ENCODE peak calls at places on chromosome 11, in seven cellular contexts. X is activated gamma-delta T cell treated with Interleukin-2 at 50 U/mL for 16 hours; E is endothelial cell; W is central memory CD4-positive, alpha-beta T cell; D is CD8-positive, alpha-beta memory T cell; Z is NCI-H1930; V is suprapubic skin. A is an unnamed sample.
A peak's percentile ranks its signal among the peaks of the same experiment; 100 is the strongest.

GRCh38 chr11:32088117-32088941 is 2.5 kb upstream of the RCN1 start:
- DNase-seq in X (no peak), E (no peak), W (no peak), D (no peak), Z (no peak), V (no peak), A (no peak)

GRCh38 chr11:72413914-72414628 is 20.3 kb downstream of the CLPB start:
- DNase-seq in X (peak; percentile 67), E (peak; percentile 80), W (peak; percentile 54), D (peak; percentile 63), Z (peak; percentile 68), V (peak; percentile 90), A (peak; percentile 71)

GRCh38 chr11:65854871-65855837 is 2.8 kb downstream of the CFL1 start:
- DNase-seq in X (no peak), E (no peak), W (no peak), D (no peak), Z (no peak), V (no peak), A (no peak)

GRCh38 chr11:130139401-130139800 is 20.2 kb upstream of the ST14 start:
- DNase-seq in X (no peak), E (no peak), W (no peak), D (no peak), Z (no peak), V (no peak), A (no peak)

GRCh38 chr11:79973701-79974626 is 533.1 kb upstream of the TENM4 start:
- DNase-seq in X (no peak), E (no peak), W (no peak), D (no peak), Z (no peak), V (no peak), A (no peak)

GRCh38 chr11:119166368-119167076 is 2.0 kb upstream of the NLRX1 start:
- DNase-seq in X (no peak), E (no peak), W (no peak), D (no peak), Z (no peak), V (no peak), A (no peak)

GRCh38 chr11:120659076-120659475 is 147.5 kb downstream of the GRIK4 start:
- DNase-seq in X (no peak), E (no peak), W (no peak), D (no peak), Z (no peak), V (no peak), A (no peak)

GRCh38 chr11:64620286-64620962 is 29.4 kb downstream of the SLC22A12 start:
- DNase-seq in X (no peak), E (no peak), W (no peak), D (no peak), Z (no peak), V (no peak), A (no peak)

GRCh38 chr11:82898242-82898641 is 2.0 kb downstream of the PRCP start:
- DNase-seq in X (no peak), E (no peak), W (no peak), D (no peak), Z (no peak), V (no peak), A (no peak)

GRCh38 chr11:1224109-1224485 is 1.2 kb downstream of the MUC5B start:
- DNase-seq in X (no peak), E (no peak), W (no peak), D (no peak), Z (no peak), V (peak; percentile 75), A (no peak)

GRCh38 chr11:75576445-75577049 is 14.5 kb downstream of the SERPINH1 start:
- DNase-seq in X (no peak), E (peak; percentile 38), W (no peak), D (no peak), Z (no peak), V (no peak), A (peak; percentile 87)

GRCh38 chr11:13076961-13077360 is 67.8 kb downstream of the RASSF10 start:
- DNase-seq in X (no peak), E (no peak), W (no peak), D (no peak), Z (no peak), V (no peak), A (no peak)

GRCh38 chr11:45289369-45289768 is 3.2 kb upstream of the SYT13 start:
- DNase-seq in X (no peak), E (no peak), W (no peak), D (no peak), Z (no peak), V (no peak), A (no peak)

GRCh38 chr11:11373934-11374333 is 20.9 kb upstream of the CSNK2A3 start:
- DNase-seq in X (no peak), E (no peak), W (no peak), D (no peak), Z (no peak), V (no peak), A (no peak)

GRCh38 chr11:125842319-125842948 is 9.3 kb downstream of the PATE4 start:
- DNase-seq in X (no peak), E (peak; percentile 17), W (no peak), D (no peak), Z (no peak), V (no peak), A (no peak)

GRCh38 chr11:96228472-96228871 is 114.5 kb downstream of the MAML2 start:
- DNase-seq in X (no peak), E (no peak), W (no peak), D (no peak), Z (no peak), V (peak; percentile 82), A (no peak)

GRCh38 chr11:125429174-125429707 is 66.8 kb downstream of the FEZ1 start:
- DNase-seq in X (peak; percentile 26), E (peak; percentile 74), W (no peak), D (peak; percentile 8), Z (peak; percentile 59), V (no peak), A (no peak)

GRCh38 chr11:102603091-102603490 is 22.0 kb downstream of the MMP20 start:
- DNase-seq in X (no peak), E (no peak), W (no peak), D (no peak), Z (no peak), V (no peak), A (no peak)

GRCh38 chr11:103898065-103898464 is 138.4 kb upstream of the DDI1 start:
- DNase-seq in X (no peak), E (no peak), W (no peak), D (no peak), Z (no peak), V (no peak), A (no peak)

GRCh38 chr11:34274712-34275398 is 83.0 kb downstream of the ABTB2 start:
- DNase-seq in X (no peak), E (no peak), W (no peak), D (no peak), Z (no peak), V (peak; percentile 95), A (no peak)

GRCh38 chr11:31824791-31825452 is 13.8 kb upstream of the PAX6 start:
- DNase-seq in X (no peak), E (no peak), W (no peak), D (no peak), Z (no peak), V (no peak), A (no peak)

GRCh38 chr11:76266269-76266668 is 60.0 kb upstream of the WNT11 start:
- DNase-seq in X (no peak), E (no peak), W (no peak), D (no peak), Z (no peak), V (no peak), A (no peak)

GRCh38 chr11:62708423-62709261 is 1.2 kb downstream of the GNG3 start:
- DNase-seq in X (peak; percentile 49), E (peak; percentile 8), W (no peak), D (no peak), Z (peak; percentile 28), V (no peak), A (no peak)

GRCh38 chr11:73297231-73297590 is 10.9 kb upstream of the ARHGEF17 start:
- DNase-seq in X (no peak), E (no peak), W (no peak), D (no peak), Z (no peak), V (no peak), A (no peak)

GRCh38 chr11:82796970-82797594 is 63.4 kb upstream of the FAM181B start:
- DNase-seq in X (no peak), E (no peak), W (no peak), D (no peak), Z (no peak), V (no peak), A (no peak)

GRCh38 chr11:8709002-8709672 is 26.5 kb downstream of the RPL27A start:
- DNase-seq in X (no peak), E (no peak), W (no peak), D (no peak), Z (no peak), V (peak; percentile 91), A (no peak)

GRCh38 chr11:27545946-27546345 is 39.4 kb upstream of the LIN7C start:
- DNase-seq in X (no peak), E (no peak), W (no peak), D (no peak), Z (no peak), V (no peak), A (no peak)

GRCh38 chr11:419248-420005 is 4.6 kb upstream of the SIGIRR start:
- DNase-seq in X (no peak), E (no peak), W (no peak), D (no peak), Z (no peak), V (no peak), A (no peak)

GRCh38 chr11:120391854-120392253 is 55.6 kb downstream of the ARHGEF12 start:
- DNase-seq in X (no peak), E (no peak), W (no peak), D (no peak), Z (no peak), V (no peak), A (no peak)